ENCODE peak calls at places on chromosomes 11 and 22, in six cellular contexts. C is pancreas; F is naive thymus-derived CD8-positive, alpha-beta T cell; L is GM23338; A is GM06990; N is EL. B is an unnamed sample.

GRCh38 chr11:46694095-46694494 is 6.3 kb downstream of the ARHGAP1 start:
- DNase-seq in C (no peak), F (no peak), L (no peak), A (no peak), N (no peak), B (no peak)

GRCh38 chr11:12921580-12922157 is 87.4 kb upstream of the RASSF10 start:
- DNase-seq in C (no peak), F (no peak), L (peak), A (no peak), N (no peak), B (no peak)

GRCh38 chr22:47620391-47620790 is 857.9 kb downstream of the TBC1D22A start:
- DNase-seq in C (no peak), F (no peak), L (no peak), A (no peak), N (no peak), B (no peak)

GRCh38 chr11:57493507-57494503 is 21.7 kb downstream of the SLC43A1 start:
- DNase-seq in C (peak), F (peak), L (peak), A (no peak), N (peak), B (peak)

GRCh38 chr22:23110190-23110921 is 31.4 kb downstream of the RSPH14 start:
- DNase-seq in C (no peak), F (no peak), L (no peak), A (no peak), N (no peak), B (no peak)

GRCh38 chr11:58654908-58655296 is 32.4 kb downstream of the CNTF start:
- DNase-seq in C (no peak), F (no peak), L (no peak), A (no peak), N (no peak), B (no peak)

GRCh38 chr22:49678137-49678841 is 149.4 kb downstream of the BRD1 start:
- DNase-seq in C (no peak), F (no peak), L (no peak), A (no peak), N (no peak), B (no peak)

GRCh38 chr11:106173291-106173690 is 95.8 kb downstream of the AASDHPPT start:
- DNase-seq in C (no peak), F (no peak), L (no peak), A (no peak), N (no peak), B (no peak)

GRCh38 chr22:38737302-38738060 is 18.3 kb downstream of the SUN2 start:
- DNase-seq in C (no peak), F (no peak), L (no peak), A (no peak), N (peak), B (no peak)

GRCh38 chr22:44998296-44998695 is 11.5 kb downstream of the PHF21B start:
- DNase-seq in C (no peak), F (no peak), L (no peak), A (no peak), N (no peak), B (no peak)

GRCh38 chr11:33936057-33936456 is 44.2 kb upstream of the LMO2 start:
- DNase-seq in C (no peak), F (no peak), L (no peak), A (no peak), N (no peak), B (no peak)

GRCh38 chr22:49590381-49590780 is 237.3 kb downstream of the BRD1 start:
- DNase-seq in C (no peak), F (no peak), L (no peak), A (no peak), N (no peak), B (no peak)

GRCh38 chr22:24810043-24810749 is 4.2 kb downstream of the SGSM1 start:
- DNase-seq in C (no peak), F (no peak), L (peak), A (no peak), N (no peak), B (no peak)

GRCh38 chr22:41822289-41823057 is 10.4 kb upstream of the SREBF2 start:
- DNase-seq in C (no peak), F (no peak), L (peak), A (peak), N (peak), B (peak)

GRCh38 chr11:45168366-45169130 is 22.1 kb downstream of the PRDM11 start:
- DNase-seq in C (peak), F (no peak), L (peak), A (no peak), N (no peak), B (no peak)

GRCh38 chr11:12137938-12138731 is 27.7 kb downstream of the MICAL2 start:
- DNase-seq in C (no peak), F (no peak), L (no peak), A (no peak), N (peak), B (no peak)

GRCh38 chr11:12657981-12658380 is 16.2 kb upstream of the TEAD1 start:
- DNase-seq in C (no peak), F (no peak), L (no peak), A (no peak), N (no peak), B (no peak)

GRCh38 chr11:3877252-3878035 is 22.0 kb downstream of the STIM1 start:
- DNase-seq in C (no peak), F (no peak), L (peak), A (no peak), N (no peak), B (no peak)

B was measured in CD8-positive, alpha-beta memory T cell.